ENCODE peak calls at places on chromosome 14, in eight cellular contexts. One of them, this sample, is unnamed.

GRCh38 chr14:65834051-65834450 is 421.5 kb downstream of the FUT8 start:
- DNase-seq in uterus: no peak
- DNase-seq in GM20000: no peak
- DNase-seq in Peyer's patch: no peak
- DNase-seq in B cell: no peak
- DNase-seq in neural crest cell: no peak
- DNase-seq in ovary: no peak
- DNase-seq in A549: no peak
- DNase-seq in this sample: no peak

GRCh38 chr14:85617799-85618198 is 87.9 kb downstream of the FLRT2 start:
- DNase-seq in uterus: no peak
- DNase-seq in GM20000: no peak
- DNase-seq in Peyer's patch: no peak
- DNase-seq in B cell: no peak
- DNase-seq in neural crest cell: no peak
- DNase-seq in ovary: no peak
- DNase-seq in A549: no peak
- DNase-seq in this sample: no peak

GRCh38 chr14:80211143-80212024 is at the start of gene DIO2:
- DNase-seq in uterus: no peak
- DNase-seq in GM20000: no peak
- DNase-seq in Peyer's patch: no peak
- DNase-seq in B cell: no peak
- DNase-seq in neural crest cell: no peak
- DNase-seq in ovary: no peak
- DNase-seq in A549: peak
- DNase-seq in this sample: no peak

GRCh38 chr14:64787619-64788018 is 83.4 kb downstream of the PLEKHG3 start:
- DNase-seq in uterus: no peak
- DNase-seq in GM20000: no peak
- DNase-seq in Peyer's patch: no peak
- DNase-seq in B cell: no peak
- DNase-seq in neural crest cell: no peak
- DNase-seq in ovary: no peak
- DNase-seq in A549: no peak
- DNase-seq in this sample: no peak

GRCh38 chr14:38210587-38211257 is 3.0 kb downstream of the SSTR1 start:
- DNase-seq in uterus: no peak
- DNase-seq in GM20000: no peak
- DNase-seq in Peyer's patch: no peak
- DNase-seq in B cell: no peak
- DNase-seq in neural crest cell: no peak
- DNase-seq in ovary: no peak
- DNase-seq in A549: peak
- DNase-seq in this sample: peak

GRCh38 chr14:38405851-38406630 is 150.1 kb upstream of the CLEC14A start:
- DNase-seq in uterus: no peak
- DNase-seq in GM20000: no peak
- DNase-seq in Peyer's patch: no peak
- DNase-seq in B cell: no peak
- DNase-seq in neural crest cell: no peak
- DNase-seq in ovary: no peak
- DNase-seq in A549: peak
- DNase-seq in this sample: peak

GRCh38 chr14:99674064-99674650 is 9.9 kb upstream of the CYP46A1 start:
- DNase-seq in uterus: no peak
- DNase-seq in GM20000: no peak
- DNase-seq in Peyer's patch: no peak
- DNase-seq in B cell: no peak
- DNase-seq in neural crest cell: no peak
- DNase-seq in ovary: no peak
- DNase-seq in A549: no peak
- DNase-seq in this sample: no peak

GRCh38 chr14:26385302-26385701 is 212.5 kb downstream of the NOVA1 start:
- DNase-seq in uterus: no peak
- DNase-seq in GM20000: no peak
- DNase-seq in Peyer's patch: no peak
- DNase-seq in B cell: no peak
- DNase-seq in neural crest cell: no peak
- DNase-seq in ovary: no peak
- DNase-seq in A549: no peak
- DNase-seq in this sample: no peak

GRCh38 chr14:99430491-99430890 is 50.2 kb downstream of the SETD3 start:
- DNase-seq in uterus: peak
- DNase-seq in GM20000: no peak
- DNase-seq in Peyer's patch: no peak
- DNase-seq in B cell: peak
- DNase-seq in neural crest cell: no peak
- DNase-seq in ovary: no peak
- DNase-seq in A549: peak
- DNase-seq in this sample: peak

GRCh38 chr14:94115068-94115591 is 4.6 kb downstream of the IFI27 start:
- DNase-seq in uterus: peak
- DNase-seq in GM20000: no peak
- DNase-seq in Peyer's patch: no peak
- DNase-seq in B cell: no peak
- DNase-seq in neural crest cell: no peak
- DNase-seq in ovary: no peak
- DNase-seq in A549: no peak
- DNase-seq in this sample: no peak

GRCh38 chr14:53956427-53957201 is at the start of gene BMP4:
- DNase-seq in uterus: peak
- DNase-seq in GM20000: peak
- DNase-seq in Peyer's patch: peak
- DNase-seq in B cell: no peak
- DNase-seq in neural crest cell: no peak
- DNase-seq in ovary: peak
- DNase-seq in A549: peak
- DNase-seq in this sample: peak
- TF ChIP-seq CTCF in uterus: no peak
- TF ChIP-seq CTCF in GM20000: no peak
- TF ChIP-seq CTCF in Peyer's patch: no peak
- TF ChIP-seq CTCF in B cell: no peak
- TF ChIP-seq CTCF in neural crest cell: no peak
- TF ChIP-seq CTCF in ovary: no peak
- TF ChIP-seq CTCF in A549: no peak
- TF ChIP-seq CTCF in this sample: no peak

GRCh38 chr14:52314521-52315354 is 626 bp downstream of the PTGER2 start:
- DNase-seq in uterus: peak
- DNase-seq in GM20000: peak
- DNase-seq in Peyer's patch: peak
- DNase-seq in B cell: peak
- DNase-seq in neural crest cell: peak
- DNase-seq in ovary: peak
- DNase-seq in A549: no peak
- DNase-seq in this sample: peak
- TF ChIP-seq CTCF in uterus: no peak
- TF ChIP-seq CTCF in GM20000: no peak
- TF ChIP-seq CTCF in Peyer's patch: no peak
- TF ChIP-seq CTCF in B cell: no peak
- TF ChIP-seq CTCF in neural crest cell: no peak
- TF ChIP-seq CTCF in ovary: no peak
- TF ChIP-seq CTCF in A549: no peak
- TF ChIP-seq CTCF in this sample: no peak

DNA sequence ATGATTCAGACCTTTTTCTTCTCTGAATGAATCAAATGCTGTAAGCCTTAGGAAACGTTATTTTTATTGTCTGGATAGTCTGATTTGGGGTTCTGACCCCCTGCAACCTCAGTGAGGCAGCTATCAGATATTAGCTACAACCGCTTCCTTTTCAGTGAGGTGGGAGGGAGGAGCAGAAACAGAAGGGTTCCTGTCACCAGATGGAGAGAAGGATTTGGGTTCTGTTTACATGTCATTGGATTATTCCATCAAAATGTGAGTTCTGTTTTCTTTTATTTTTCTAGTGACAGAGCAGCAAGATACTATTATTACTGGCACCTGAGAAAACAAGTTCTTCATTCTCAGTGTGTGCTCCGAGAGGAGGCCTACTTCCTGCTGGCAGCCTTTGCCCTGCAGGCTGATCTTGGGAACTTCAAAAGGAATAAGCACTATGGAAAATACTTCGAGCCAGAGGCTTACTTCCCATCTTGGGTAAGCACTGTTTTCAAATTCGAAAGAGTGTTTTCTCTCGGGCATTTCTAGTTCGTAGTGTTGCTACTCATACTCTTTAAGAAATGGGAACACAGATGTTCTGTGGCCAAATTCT is 52.8 kb downstream of the FRMD6 start:
- DNase-seq in uterus: no peak
- DNase-seq in GM20000: no peak
- DNase-seq in Peyer's patch: no peak
- DNase-seq in B cell: no peak
- DNase-seq in neural crest cell: no peak
- DNase-seq in ovary: no peak
- DNase-seq in A549: no peak
- DNase-seq in this sample: no peak
- TF ChIP-seq CTCF in uterus: no peak
- TF ChIP-seq CTCF in GM20000: no peak
- TF ChIP-seq CTCF in Peyer's patch: no peak
- TF ChIP-seq CTCF in B cell: no peak
- TF ChIP-seq CTCF in neural crest cell: no peak
- TF ChIP-seq CTCF in ovary: no peak
- TF ChIP-seq CTCF in A549: no peak
- TF ChIP-seq CTCF in this sample: no peak

GRCh38 chr14:57712101-57712500 is 153.8 kb downstream of the SLC35F4 start:
- DNase-seq in uterus: no peak
- DNase-seq in GM20000: no peak
- DNase-seq in Peyer's patch: no peak
- DNase-seq in B cell: no peak
- DNase-seq in neural crest cell: no peak
- DNase-seq in ovary: no peak
- DNase-seq in A549: no peak
- DNase-seq in this sample: no peak
- TF ChIP-seq CTCF in uterus: no peak
- TF ChIP-seq CTCF in GM20000: no peak
- TF ChIP-seq CTCF in Peyer's patch: no peak
- TF ChIP-seq CTCF in B cell: no peak
- TF ChIP-seq CTCF in neural crest cell: no peak
- TF ChIP-seq CTCF in ovary: no peak
- TF ChIP-seq CTCF in A549: no peak
- TF ChIP-seq CTCF in this sample: no peak

GRCh38 chr14:105774001-105774400 is 247.6 kb downstream of the TMEM121 start:
- DNase-seq in uterus: no peak
- DNase-seq in GM20000: no peak
- DNase-seq in Peyer's patch: peak
- DNase-seq in B cell: no peak
- DNase-seq in neural crest cell: no peak
- DNase-seq in ovary: no peak
- DNase-seq in A549: no peak
- DNase-seq in this sample: no peak
- TF ChIP-seq CTCF in uterus: no peak
- TF ChIP-seq CTCF in GM20000: no peak
- TF ChIP-seq CTCF in Peyer's patch: no peak
- TF ChIP-seq CTCF in B cell: no peak
- TF ChIP-seq CTCF in neural crest cell: no peak
- TF ChIP-seq CTCF in ovary: no peak
- TF ChIP-seq CTCF in A549: no peak
- TF ChIP-seq CTCF in this sample: no peak

GRCh38 chr14:61940669-61941420 is 178.6 kb downstream of the SNAPC1 start:
- DNase-seq in uterus: no peak
- DNase-seq in GM20000: no peak
- DNase-seq in Peyer's patch: no peak
- DNase-seq in B cell: no peak
- DNase-seq in neural crest cell: peak
- DNase-seq in ovary: no peak
- DNase-seq in A549: no peak
- DNase-seq in this sample: no peak

DNA sequence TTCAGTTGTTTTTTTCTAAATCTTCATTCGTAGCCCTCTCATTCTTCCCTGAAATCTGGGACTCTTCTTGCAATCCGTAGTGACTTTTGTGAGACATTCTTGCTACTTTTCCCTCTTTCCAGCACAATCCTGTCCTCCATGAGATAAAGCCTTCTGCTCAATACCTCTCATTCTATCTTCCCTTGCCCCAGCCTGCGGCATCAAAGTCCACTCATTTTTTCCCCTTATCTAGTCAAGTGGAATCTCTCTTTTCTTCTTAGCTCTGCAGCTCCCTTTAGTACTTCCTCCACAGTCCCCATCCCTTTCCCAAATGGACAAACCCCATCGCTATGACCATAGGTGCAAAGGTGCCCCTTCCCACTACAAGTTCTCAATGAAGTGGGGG is 179.2 kb downstream of the SNAPC1 start:
- DNase-seq in uterus: no peak
- DNase-seq in GM20000: no peak
- DNase-seq in Peyer's patch: no peak
- DNase-seq in B cell: no peak
- DNase-seq in neural crest cell: no peak
- DNase-seq in ovary: no peak
- DNase-seq in A549: no peak
- DNase-seq in this sample: no peak
- TF ChIP-seq CTCF in uterus: no peak
- TF ChIP-seq CTCF in GM20000: no peak
- TF ChIP-seq CTCF in Peyer's patch: no peak
- TF ChIP-seq CTCF in B cell: no peak
- TF ChIP-seq CTCF in neural crest cell: no peak
- TF ChIP-seq CTCF in ovary: no peak
- TF ChIP-seq CTCF in A549: no peak
- TF ChIP-seq CTCF in this sample: no peak

GRCh38 chr14:77406086-77406485 is 17.2 kb downstream of the NOXRED1 start:
- DNase-seq in uterus: no peak
- DNase-seq in GM20000: no peak
- DNase-seq in Peyer's patch: no peak
- DNase-seq in B cell: no peak
- DNase-seq in neural crest cell: no peak
- DNase-seq in ovary: no peak
- DNase-seq in A549: no peak
- DNase-seq in this sample: no peak

GRCh38 chr14:77406718-77407117 is 16.6 kb downstream of the NOXRED1 start:
- DNase-seq in uterus: no peak
- DNase-seq in GM20000: no peak
- DNase-seq in Peyer's patch: no peak
- DNase-seq in B cell: no peak
- DNase-seq in neural crest cell: no peak
- DNase-seq in ovary: no peak
- DNase-seq in A549: no peak
- DNase-seq in this sample: no peak

GRCh38 chr14:77403798-77404197 is 19.5 kb downstream of the NOXRED1 start:
- DNase-seq in uterus: no peak
- DNase-seq in GM20000: no peak
- DNase-seq in Peyer's patch: no peak
- DNase-seq in B cell: no peak
- DNase-seq in neural crest cell: no peak
- DNase-seq in ovary: no peak
- DNase-seq in A549: no peak
- DNase-seq in this sample: no peak

GRCh38 chr14:77407158-77407557 is 16.2 kb downstream of the NOXRED1 start:
- DNase-seq in uterus: no peak
- DNase-seq in GM20000: no peak
- DNase-seq in Peyer's patch: no peak
- DNase-seq in B cell: no peak
- DNase-seq in neural crest cell: no peak
- DNase-seq in ovary: no peak
- DNase-seq in A549: no peak
- DNase-seq in this sample: no peak

DNA sequence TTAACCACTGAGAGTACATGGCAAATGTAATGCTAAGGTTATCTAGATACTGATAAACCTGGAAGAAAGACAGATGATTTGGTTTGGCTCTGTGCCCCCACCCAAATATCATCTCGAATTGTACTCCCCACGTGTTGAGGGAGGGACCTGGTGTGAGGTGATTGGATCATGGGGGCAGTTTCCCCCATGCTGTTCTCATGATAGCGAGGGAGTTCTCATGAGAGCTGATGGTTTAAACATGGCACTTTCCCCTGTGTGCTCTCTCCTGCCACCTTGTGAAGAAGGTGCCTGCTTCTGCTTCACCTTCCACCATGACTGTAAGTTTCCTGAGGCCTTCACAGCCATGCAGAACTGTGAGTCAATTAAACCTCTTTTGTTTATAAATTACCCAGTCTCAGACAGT is 14.2 kb downstream of the NOXRED1 start:
- DNase-seq in uterus: no peak
- DNase-seq in GM20000: no peak
- DNase-seq in Peyer's patch: no peak
- DNase-seq in B cell: peak
- DNase-seq in neural crest cell: no peak
- DNase-seq in ovary: no peak
- DNase-seq in A549: peak
- DNase-seq in this sample: no peak
- TF ChIP-seq CTCF in uterus: no peak
- TF ChIP-seq CTCF in GM20000: no peak
- TF ChIP-seq CTCF in Peyer's patch: peak
- TF ChIP-seq CTCF in B cell: no peak
- TF ChIP-seq CTCF in neural crest cell: peak
- TF ChIP-seq CTCF in ovary: no peak
- TF ChIP-seq CTCF in A549: peak
- TF ChIP-seq CTCF in this sample: no peak

This sample was measured in glutamatergic neuron.